ENCODE peak calls at places on chromosomes 2 and 18, in seven cellular contexts. W is tibial nerve, B is colonic mucosa, A is LHCN-M2, S is HS-5, R is NCI-H2029 treated with DMSO at 0.1 percent for 48 hours, U is posterior vena cava. Z is an unnamed sample.
A peak's percentile ranks its signal among the peaks of the same experiment; 100 is the strongest.

GRCh38 chr2:109604597-109604996 is 9.2 kb downstream of the SEPTIN10 start:
- DNase-seq in W (no peak), B (no peak), A (peak; percentile 40), S (no peak), R (no peak), U (no peak), Z (no peak)

GRCh38 chr18:30967701-30968100 is 74.8 kb downstream of the DSC3 start:
- DNase-seq in W (no peak), B (no peak), A (no peak), S (no peak), R (no peak), U (no peak), Z (no peak)

GRCh38 chr2:137945229-137945628 is 19.0 kb upstream of the HNMT start:
- DNase-seq in W (no peak), B (no peak), A (no peak), S (no peak), R (no peak), U (no peak), Z (no peak)

GRCh38 chr18:6452194-6452593 is 37.5 kb upstream of the L3MBTL4 start:
- DNase-seq in W (no peak), B (no peak), A (no peak), S (no peak), R (no peak), U (no peak), Z (no peak)

GRCh38 chr2:119545754-119546445 is 1.7 kb downstream of the CFAP221 start:
- DNase-seq in W (no peak), B (no peak), A (no peak), S (no peak), R (no peak), U (no peak), Z (no peak)

GRCh38 chr2:29196792-29197788 is 81.9 kb downstream of the CLIP4 start:
- DNase-seq in W (peak; percentile 53), B (peak; percentile 74), A (peak; percentile 51), S (no peak), R (peak; percentile 35), U (no peak), Z (peak; percentile 76)

GRCh38 chr18:34342960-34343359 is 118.2 kb upstream of the NOL4 start:
- DNase-seq in W (no peak), B (no peak), A (no peak), S (peak; percentile 64), R (no peak), U (no peak), Z (no peak)

GRCh38 chr2:210459925-210460862 is 16.4 kb downstream of the LANCL1 start:
- DNase-seq in W (no peak), B (no peak), A (no peak), S (no peak), R (no peak), U (no peak), Z (no peak)

GRCh38 chr18:50194623-50195532 is at the start of gene MYO5B:
- DNase-seq in W (no peak), B (peak; percentile 85), A (no peak), S (no peak), R (peak; percentile 21), U (no peak), Z (peak; percentile 27)

GRCh38 chr2:163647300-163647699 is 88.5 kb downstream of the FIGN start:
- DNase-seq in W (no peak), B (no peak), A (no peak), S (no peak), R (no peak), U (no peak), Z (no peak)

GRCh38 chr2:64751286-64752260 is 97.9 kb upstream of the SERTAD2 start:
- DNase-seq in W (peak; percentile 97), B (peak; percentile 98), A (peak; percentile 58), S (no peak), R (peak; percentile 58), U (peak; percentile 100), Z (no peak)

GRCh38 chr2:62966995-62967394 is 83.6 kb upstream of the OTX1 start:
- DNase-seq in W (no peak), B (no peak), A (no peak), S (no peak), R (no peak), U (no peak), Z (no peak)